ENCODE peak calls at places on chromosomes 11 and 22, in four cellular contexts. C is HFFc6, A is SK-N-DZ, R is myocyte. P is an unnamed sample.
A peak's percentile ranks its signal among the peaks of the same experiment; 100 is the strongest.

GRCh38 chr11:16080688-16081388 is 275.5 kb downstream of the SOX6 start:
- DNase-seq in A (no peak), C (no peak), R (no peak), P (no peak)

GRCh38 chr11:2837096-2837601 is 48.4 kb downstream of the CDKN1C start:
- DNase-seq in R (peak; percentile 57), C (peak; percentile 67), A (peak; percentile 77), P (peak; percentile 12)

GRCh38 chr11:44766972-44767278 is 40.2 kb downstream of the TSPAN18 start:
- DNase-seq in R (peak; percentile 19), A (no peak), C (peak; percentile 18), P (peak; percentile 18)

GRCh38 chr22:17974703-17975372 is 49.5 kb downstream of the MICAL3 start:
- DNase-seq in R (peak; percentile 23), A (no peak), C (no peak), P (no peak)

GRCh38 chr11:104219081-104219480 is 55.1 kb upstream of the PDGFD start:
- DNase-seq in A (no peak), R (no peak), C (no peak), P (no peak)

GRCh38 chr11:95044010-95044409 is 5.2 kb upstream of the KDM4F start:
- DNase-seq in C (no peak), R (no peak), A (no peak), P (no peak)

GRCh38 chr11:69471329-69472052 is 10.0 kb upstream of the LINC01488 start:
- DNase-seq in C (no peak), R (no peak), A (no peak), P (no peak)

GRCh38 chr22:18076060-18076497 is 1.7 kb upstream of the PEX26 start:
- DNase-seq in C (peak; percentile 90), R (peak; percentile 93), A (peak; percentile 85), P (peak; percentile 86)

GRCh38 chr11:121466063-121466794 is 13.5 kb upstream of the SORL1-AS1 start:
- DNase-seq in C (peak; percentile 93), R (peak; percentile 85), A (peak; percentile 64), P (peak; percentile 86)

GRCh38 chr11:47234669-47235075 is 13.9 kb downstream of the ACP2 start:
- DNase-seq in A (no peak), R (no peak), C (no peak), P (no peak)

GRCh38 chr22:40215266-40215665 is 37.5 kb downstream of the TNRC6B start:
- DNase-seq in R (peak; percentile 31), A (no peak), C (no peak), P (no peak)

GRCh38 chr11:67416416-67417335 is 1.2 kb downstream of the CARNS1 start:
- DNase-seq in C (no peak), A (no peak), R (peak; percentile 60), P (peak; percentile 28)

GRCh38 chr11:7571640-7572000 is 57.8 kb downstream of the PPFIBP2 start:
- DNase-seq in A (peak; percentile 39), C (peak; percentile 64), R (peak; percentile 74), P (peak; percentile 40)

GRCh38 chr11:45252134-45252856 is 33.8 kb downstream of the SYT13 start:
- DNase-seq in A (peak; percentile 67), R (peak; percentile 82), C (peak; percentile 16), P (peak; percentile 69)

GRCh38 chr11:93330446-93330984 is at the start of gene DEUP1:
- DNase-seq in R (no peak), C (no peak), A (no peak), P (no peak)

GRCh38 chr11:112219476-112220232 is 6.6 kb upstream of the PTS start:
- DNase-seq in R (peak; percentile 85), A (peak; percentile 58), C (peak; percentile 65), P (peak; percentile 68)

GRCh38 chr11:68439355-68440065 is 21.0 kb upstream of the PPP6R3 start:
- DNase-seq in A (no peak), C (no peak), R (no peak), P (no peak)

GRCh38 chr22:22742641-22743040 is 98.2 kb downstream of the GGTLC2 start:
- DNase-seq in R (no peak), C (no peak), A (no peak), P (no peak)

P was measured in LHCN-M2.